ENCODE peak calls at places on chromosomes 5 and 9, in seven cellular contexts. N is HTR-8/SVneo; V is astrocyte of the spinal cord; R is activated T-cell treated with anti-CD3 and anti-CD28 coated beads, Interleukin-2, amount 50 U/mL, for 72 hours; J is nephron progenitor cell; U is kidney; K is NCI-H1694 treated with DMSO at 0.1 percent for 48 hours. T is an unnamed sample.

GRCh38 chr9:99112750-99113417 is 8.0 kb downstream of the TGFBR1 start:
- DNase-seq in N (no peak), V (no peak), R (peak), J (no peak), U (no peak), K (no peak), T (no peak)

GRCh38 chr5:91742504-91742903 is 359.4 kb upstream of the ARRDC3 start:
- DNase-seq in N (no peak), V (no peak), R (no peak), J (no peak), U (no peak), K (no peak), T (no peak)

GRCh38 chr5:116532762-116533525 is 41.7 kb downstream of the SEMA6A start:
- DNase-seq in N (no peak), V (no peak), R (no peak), J (no peak), U (no peak), K (no peak), T (peak)

GRCh38 chr9:33142531-33142930 is 24.6 kb downstream of the B4GALT1 start:
- DNase-seq in N (no peak), V (no peak), R (no peak), J (no peak), U (no peak), K (no peak), T (no peak)

GRCh38 chr5:174725261-174725990 is 1.0 kb downstream of the MSX2 start:
- DNase-seq in N (no peak), V (peak), R (no peak), J (no peak), U (no peak), K (no peak), T (no peak)

GRCh38 chr9:13424872-13425271 is 145.4 kb upstream of the MPDZ start:
- DNase-seq in N (no peak), V (no peak), R (no peak), J (no peak), U (no peak), K (no peak), T (no peak)

GRCh38 chr5:174664180-174664850 is 60.1 kb upstream of the MSX2 start:
- DNase-seq in N (no peak), V (no peak), R (no peak), J (no peak), U (no peak), K (no peak), T (no peak)

GRCh38 chr5:15995206-15996052 is 184.2 kb downstream of the MARCHF11 start:
- DNase-seq in N (no peak), V (peak), R (no peak), J (peak), U (no peak), K (peak), T (peak)

GRCh38 chr9:37542895-37543294 is 33.3 kb downstream of the FBXO10 start:
- DNase-seq in N (no peak), V (no peak), R (no peak), J (no peak), U (no peak), K (no peak), T (no peak)

GRCh38 chr5:99000221-99000620 is 71.4 kb upstream of the CHD1 start:
- DNase-seq in N (no peak), V (no peak), R (no peak), J (no peak), U (no peak), K (no peak), T (no peak)

GRCh38 chr5:172801184-172801671 is 30.2 kb upstream of the DUSP1 start:
- DNase-seq in N (peak), V (peak), R (no peak), J (no peak), U (no peak), K (no peak), T (no peak)

GRCh38 chr9:124079176-124079925 is 67.8 kb downstream of the LHX2 start:
- DNase-seq in N (peak), V (peak), R (no peak), J (no peak), U (no peak), K (peak), T (peak)

GRCh38 chr5:180784497-180785097 is 18.0 kb downstream of the MGAT1 start:
- DNase-seq in N (peak), V (peak), R (peak), J (peak), U (peak), K (peak), T (peak)

GRCh38 chr9:121861501-121862180 is 210.2 kb downstream of the DAB2IP start:
- DNase-seq in N (peak), V (no peak), R (no peak), J (peak), U (no peak), K (no peak), T (peak)

GRCh38 chr5:36915653-36916052 is 39.1 kb downstream of the NIPBL start:
- DNase-seq in N (no peak), V (no peak), R (no peak), J (no peak), U (no peak), K (no peak), T (no peak)

GRCh38 chr5:418681-419121 is 24.3 kb upstream of the EXOC3 start:
- DNase-seq in N (no peak), V (no peak), R (no peak), J (no peak), U (peak), K (no peak), T (peak)

GRCh38 chr5:139141841-139142240 is 56.3 kb downstream of the SIL1 start:
- DNase-seq in N (no peak), V (peak), R (no peak), J (no peak), U (no peak), K (no peak), T (no peak)

GRCh38 chr9:133405508-133406009 is 12.3 kb downstream of the REXO4 start:
- DNase-seq in N (no peak), V (peak), R (no peak), J (no peak), U (peak), K (no peak), T (no peak)

T was measured in SJCRH30.